ENCODE peak calls at places on chromosome 19, in seven cellular contexts. G is AG04449, V is breast epithelium, K is sigmoid colon, J is cardiac fibroblast, H is heart left ventricle, L is DND-41. U is an unnamed sample.

GRCh38 chr19:389246-389934 is 19.6 kb downstream of the C2CD4C start:
- DNase-seq in G (no peak), V (no peak), K (no peak), J (no peak), H (no peak), L (no peak), U (no peak)

GRCh38 chr19:55340144-55340783 is 588 bp downstream of the KMT5C start:
- DNase-seq in G (no peak), V (peak), K (no peak), J (no peak), H (no peak), L (no peak), U (no peak)

GRCh38 chr19:34364830-34365462 is at the start of gene GPI:
- DNase-seq in G (no peak), V (peak), K (peak), J (peak), H (peak), L (peak), U (no peak)

GRCh38 chr19:862529-863304 is 3.3 kb downstream of the CFD start:
- DNase-seq in G (no peak), V (peak), K (no peak), J (peak), H (peak), L (peak), U (no peak)

GRCh38 chr19:13627531-13627930 is 121.3 kb upstream of the CACNA1A start:
- DNase-seq in G (no peak), V (no peak), K (no peak), J (no peak), H (no peak), L (no peak), U (no peak)

GRCh38 chr19:12815088-12815487 is 8.7 kb downstream of the RNASEH2A start:
- DNase-seq in G (no peak), V (no peak), K (no peak), J (no peak), H (no peak), L (no peak), U (no peak)

GRCh38 chr19:55383279-55383788 is 758 bp downstream of the TMEM238 start:
- DNase-seq in G (no peak), V (no peak), K (no peak), J (no peak), H (no peak), L (peak), U (no peak)

GRCh38 chr19:14182481-14182880 is 23.5 kb downstream of the ADGRL1 start:
- DNase-seq in G (no peak), V (no peak), K (no peak), J (no peak), H (no peak), L (no peak), U (no peak)

GRCh38 chr19:3291644-3292043 is 67.2 kb downstream of the CELF5 start:
- DNase-seq in G (no peak), V (no peak), K (no peak), J (no peak), H (no peak), L (no peak), U (no peak)

GRCh38 chr19:33678796-33679195 is 57.0 kb downstream of the CHST8 start:
- DNase-seq in G (no peak), V (peak), K (peak), J (no peak), H (no peak), L (no peak), U (no peak)

GRCh38 chr19:14614099-14614412 is 31.2 kb downstream of the CLEC17A start:
- DNase-seq in G (no peak), V (no peak), K (no peak), J (no peak), H (no peak), L (no peak), U (no peak)

GRCh38 chr19:44499559-44499958 is 763 bp downstream of the ZNF180 start:
- DNase-seq in G (no peak), V (no peak), K (no peak), J (no peak), H (no peak), L (no peak), U (no peak)

GRCh38 chr19:55075366-55075998 is at the start of gene EPS8L1:
- DNase-seq in G (no peak), V (peak), K (no peak), J (no peak), H (no peak), L (no peak), U (no peak)

GRCh38 chr19:49862411-49863253 is 4.7 kb downstream of the PNKP start:
- DNase-seq in G (no peak), V (no peak), K (peak), J (no peak), H (no peak), L (peak), U (no peak)

GRCh38 chr19:29587518-29587986 is 18.5 kb upstream of the POP4 start:
- DNase-seq in G (no peak), V (no peak), K (no peak), J (peak), H (no peak), L (peak), U (no peak)

GRCh38 chr19:4375620-4376228 is 24.6 kb downstream of the SH3GL1 start:
- DNase-seq in G (no peak), V (no peak), K (peak), J (peak), H (peak), L (no peak), U (peak)

GRCh38 chr19:55370305-55370988 is at the start of gene IL11:
- DNase-seq in G (no peak), V (no peak), K (no peak), J (peak), H (no peak), L (no peak), U (no peak)

GRCh38 chr19:34082289-34083077 is 89.8 kb upstream of the LSM14A start:
- DNase-seq in G (peak), V (no peak), K (no peak), J (no peak), H (no peak), L (no peak), U (no peak)

GRCh38 chr19:49497047-49497789 is 984 bp downstream of the RPS11 start:
- DNase-seq in G (no peak), V (no peak), K (peak), J (peak), H (peak), L (peak), U (no peak)

GRCh38 chr19:34677386-34678084 is at the start of gene ZNF302:
- DNase-seq in G (peak), V (peak), K (peak), J (peak), H (peak), L (peak), U (peak)

GRCh38 chr19:3062165-3063105 is at the start of gene TLE5:
- DNase-seq in G (no peak), V (no peak), K (peak), J (peak), H (peak), L (peak), U (no peak)

GRCh38 chr19:11510444-11510843 is 4.8 kb upstream of the ZNF653 start:
- DNase-seq in G (no peak), V (no peak), K (no peak), J (no peak), H (no peak), L (no peak), U (no peak)

GRCh38 chr19:52786078-52786463 is 520 bp downstream of the ZNF600 start:
- DNase-seq in G (no peak), V (no peak), K (no peak), J (no peak), H (peak), L (no peak), U (no peak)

GRCh38 chr19:4969772-4970531 is 1.0 kb downstream of the KDM4B start:
- DNase-seq in G (no peak), V (no peak), K (no peak), J (peak), H (no peak), L (peak), U (no peak)

GRCh38 chr19:54677217-54677616 is 14.4 kb downstream of the LILRB4 start:
- DNase-seq in G (no peak), V (no peak), K (no peak), J (no peak), H (no peak), L (no peak), U (no peak)

GRCh38 chr19:34120846-34121639 is 51.3 kb upstream of the LSM14A start:
- DNase-seq in G (no peak), V (no peak), K (no peak), J (peak), H (no peak), L (peak), U (peak)

GRCh38 chr19:47122359-47123335 is 8.0 kb upstream of the SAE1 start:
- DNase-seq in G (peak), V (no peak), K (no peak), J (peak), H (no peak), L (no peak), U (no peak)

GRCh38 chr19:13847033-13847899 is 29.7 kb upstream of the NANOS3 start:
- DNase-seq in G (no peak), V (peak), K (peak), J (peak), H (peak), L (peak), U (peak)

GRCh38 chr19:46723023-46723461 is 6.1 kb upstream of the PRKD2 start:
- DNase-seq in G (no peak), V (no peak), K (no peak), J (no peak), H (no peak), L (no peak), U (no peak)

GRCh38 chr19:30229524-30230174 is 142.5 kb upstream of the ZNF536 start:
- DNase-seq in G (no peak), V (no peak), K (no peak), J (no peak), H (no peak), L (no peak), U (no peak)

GRCh38 chr19:16228637-16229321 is 31.1 kb downstream of the AP1M1 start:
- DNase-seq in G (no peak), V (no peak), K (no peak), J (no peak), H (no peak), L (no peak), U (no peak)

GRCh38 chr19:647566-648284 is 8.0 kb downstream of the FGF22 start:
- DNase-seq in G (no peak), V (no peak), K (no peak), J (no peak), H (no peak), L (no peak), U (no peak)

GRCh38 chr19:48618278-48618915 is 581 bp downstream of the RPL18 start:
- DNase-seq in G (no peak), V (no peak), K (no peak), J (no peak), H (no peak), L (no peak), U (no peak)

GRCh38 chr19:48702701-48703100 is 6.9 kb downstream of the FUT2 start:
- DNase-seq in G (no peak), V (no peak), K (no peak), J (no peak), H (no peak), L (no peak), U (no peak)

GRCh38 chr19:13959141-13959961 is 7.0 kb downstream of the DCAF15 start:
- DNase-seq in G (no peak), V (no peak), K (no peak), J (no peak), H (no peak), L (no peak), U (no peak)

GRCh38 chr19:46737761-46738171 is 8.1 kb upstream of the FKRP start:
- DNase-seq in G (no peak), V (no peak), K (no peak), J (no peak), H (no peak), L (no peak), U (no peak)

GRCh38 chr19:23771348-23771747 is 12.7 kb upstream of the ZNF681 start:
- DNase-seq in G (no peak), V (no peak), K (no peak), J (no peak), H (no peak), L (no peak), U (no peak)

GRCh38 chr19:23769691-23770468 is 11.2 kb upstream of the ZNF681 start:
- DNase-seq in G (no peak), V (no peak), K (no peak), J (no peak), H (no peak), L (no peak), U (no peak)

GRCh38 chr19:23771761-23772667 is 13.3 kb upstream of the ZNF681 start:
- DNase-seq in G (no peak), V (no peak), K (no peak), J (no peak), H (no peak), L (no peak), U (no peak)

GRCh38 chr19:23772668-23773063 is 14.0 kb upstream of the ZNF681 start:
- DNase-seq in G (no peak), V (no peak), K (no peak), J (no peak), H (no peak), L (no peak), U (no peak)

GRCh38 chr19:23770672-23771250 is 12.1 kb upstream of the ZNF681 start:
- DNase-seq in G (no peak), V (no peak), K (no peak), J (no peak), H (no peak), L (no peak), U (no peak)
- TF ChIP-seq CTCF in G (no peak), V (no peak), K (no peak), J (no peak), H (no peak), L (no peak), U (no peak)

GRCh38 chr19:2034729-2035589 is 16.1 kb downstream of the MKNK2 start:
- DNase-seq in G (no peak), V (no peak), K (peak), J (peak), H (no peak), L (peak), U (no peak)
- H3K4me3 ChIP-seq in G (no peak), V (no peak), K (no peak), J (no peak), H (no peak), L (no peak), U (no peak)

DNA sequence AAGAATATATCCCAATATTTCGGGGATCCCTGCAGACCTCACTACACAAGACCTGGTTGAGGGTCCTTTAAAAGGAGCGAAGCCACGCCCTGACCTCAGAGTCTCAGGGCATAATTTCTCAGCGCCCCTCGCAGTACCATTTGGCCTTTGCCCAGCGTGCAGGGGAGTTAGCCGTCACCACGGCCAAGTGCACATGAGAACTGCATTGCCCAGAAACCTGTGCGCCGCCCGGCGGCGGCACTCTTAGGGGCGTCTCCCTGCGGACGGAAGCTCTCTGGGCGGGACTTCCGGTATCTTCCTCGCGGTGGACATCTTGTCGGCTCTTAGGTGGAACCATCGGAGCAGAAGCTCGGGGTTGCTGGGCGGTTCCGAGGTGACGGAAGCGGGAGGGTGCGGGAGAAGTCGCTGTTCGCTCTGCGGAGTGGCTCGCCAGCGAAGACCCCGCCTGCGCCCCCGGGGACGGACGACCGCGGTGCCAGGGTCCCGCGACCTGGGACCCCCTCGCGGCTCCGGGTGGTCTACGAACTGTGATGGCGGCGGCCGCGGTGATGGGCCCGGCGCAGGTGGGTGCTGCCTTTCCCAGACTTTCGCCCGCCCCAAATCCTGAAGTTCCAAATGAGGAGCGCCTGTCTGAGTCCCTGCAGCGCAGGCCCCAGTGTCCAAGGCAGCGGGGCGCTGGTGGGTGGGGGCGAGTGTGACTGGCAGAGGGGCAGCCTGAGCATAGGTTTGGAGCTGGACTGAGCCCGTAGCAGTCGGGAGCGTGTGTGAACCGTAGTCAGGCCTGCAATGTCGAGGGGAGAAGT is at the start of gene ZNF134:
- DNase-seq in G (peak), V (peak), K (peak), J (peak), H (peak), L (peak), U (peak)
- TF ChIP-seq CTCF in G (peak), V (no peak), K (no peak), J (peak), H (peak), L (no peak), U (no peak)

DNA sequence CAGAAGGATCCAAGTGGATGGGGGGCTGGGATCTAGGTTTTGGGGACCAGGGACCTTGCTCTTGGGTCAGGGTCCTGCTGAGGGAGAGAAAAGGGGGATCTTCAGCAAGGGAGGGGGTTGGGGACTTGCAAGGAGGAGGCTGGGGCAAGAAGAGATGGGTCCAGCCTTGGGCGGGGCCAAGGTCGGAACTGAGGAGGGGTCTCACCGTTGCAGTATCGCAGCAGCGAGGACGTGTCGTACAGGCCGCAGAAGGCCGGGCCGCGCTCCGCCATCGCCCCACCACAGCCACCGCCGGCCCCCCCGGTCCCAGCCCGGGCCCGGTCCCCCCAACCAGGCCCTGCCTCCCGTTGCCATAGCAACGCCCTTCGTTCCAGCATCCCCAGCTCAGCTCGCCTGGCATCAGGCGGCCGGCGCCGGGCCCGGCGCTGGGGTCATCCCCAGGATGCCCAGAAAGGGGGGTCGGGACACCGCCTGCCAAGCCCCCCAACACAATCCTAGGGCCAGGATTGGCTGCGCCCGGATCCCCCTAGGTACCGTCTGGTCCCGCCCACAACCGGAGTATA is 6.0 kb upstream of the EML2 start:
- DNase-seq in G (no peak), V (no peak), K (peak), J (no peak), H (no peak), L (no peak), U (no peak)
- H3K4me3 ChIP-seq in G (peak), V (peak), K (peak), J (peak), H (peak), L (no peak), U (peak)

GRCh38 chr19:39446365-39447084 is 1.1 kb downstream of the SUPT5H start:
- DNase-seq in G (no peak), V (no peak), K (no peak), J (no peak), H (no peak), L (no peak), U (no peak)
- TF ChIP-seq CTCF in G (no peak), V (no peak), K (no peak), J (no peak), H (no peak), L (no peak), U (no peak)

GRCh38 chr19:7869910-7870511 is 4.2 kb downstream of the PRR36 start:
- DNase-seq in G (no peak), V (peak), K (no peak), J (peak), H (no peak), L (peak), U (no peak)
- H3K4me3 ChIP-seq in G (peak), V (peak), K (peak), J (peak), H (peak), L (no peak), U (peak)

DNA sequence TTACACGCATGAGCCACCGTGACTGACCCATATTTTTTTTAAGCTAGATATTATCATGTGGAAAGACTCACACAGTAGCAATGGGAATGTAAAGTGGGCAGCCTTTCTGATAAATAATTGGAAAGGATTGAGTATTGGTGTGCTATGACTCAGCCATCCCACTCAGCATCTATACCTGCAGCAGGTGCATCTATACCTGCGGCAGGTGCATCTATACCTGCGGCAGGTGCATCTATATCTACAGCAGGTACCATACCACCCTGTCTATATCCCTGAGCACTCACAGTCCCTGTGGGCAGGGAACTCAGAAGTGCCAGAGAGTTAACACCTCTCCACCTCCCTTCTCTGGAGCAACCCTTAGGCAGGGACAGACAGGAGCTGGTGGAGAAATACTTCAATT is 5.2 kb upstream of the LRRC8E start:
- DNase-seq in G (no peak), V (no peak), K (no peak), J (no peak), H (no peak), L (no peak), U (no peak)
- TF ChIP-seq CTCF in G (no peak), V (no peak), K (no peak), J (no peak), H (no peak), L (no peak), U (no peak)

GRCh38 chr19:7272856-7273578 is 21.2 kb downstream of the INSR start:
- DNase-seq in G (no peak), V (no peak), K (no peak), J (peak), H (no peak), L (peak), U (no peak)
- H3K4me3 ChIP-seq in G (no peak), V (no peak), K (no peak), J (no peak), H (no peak), L (no peak), U (no peak)

DNA sequence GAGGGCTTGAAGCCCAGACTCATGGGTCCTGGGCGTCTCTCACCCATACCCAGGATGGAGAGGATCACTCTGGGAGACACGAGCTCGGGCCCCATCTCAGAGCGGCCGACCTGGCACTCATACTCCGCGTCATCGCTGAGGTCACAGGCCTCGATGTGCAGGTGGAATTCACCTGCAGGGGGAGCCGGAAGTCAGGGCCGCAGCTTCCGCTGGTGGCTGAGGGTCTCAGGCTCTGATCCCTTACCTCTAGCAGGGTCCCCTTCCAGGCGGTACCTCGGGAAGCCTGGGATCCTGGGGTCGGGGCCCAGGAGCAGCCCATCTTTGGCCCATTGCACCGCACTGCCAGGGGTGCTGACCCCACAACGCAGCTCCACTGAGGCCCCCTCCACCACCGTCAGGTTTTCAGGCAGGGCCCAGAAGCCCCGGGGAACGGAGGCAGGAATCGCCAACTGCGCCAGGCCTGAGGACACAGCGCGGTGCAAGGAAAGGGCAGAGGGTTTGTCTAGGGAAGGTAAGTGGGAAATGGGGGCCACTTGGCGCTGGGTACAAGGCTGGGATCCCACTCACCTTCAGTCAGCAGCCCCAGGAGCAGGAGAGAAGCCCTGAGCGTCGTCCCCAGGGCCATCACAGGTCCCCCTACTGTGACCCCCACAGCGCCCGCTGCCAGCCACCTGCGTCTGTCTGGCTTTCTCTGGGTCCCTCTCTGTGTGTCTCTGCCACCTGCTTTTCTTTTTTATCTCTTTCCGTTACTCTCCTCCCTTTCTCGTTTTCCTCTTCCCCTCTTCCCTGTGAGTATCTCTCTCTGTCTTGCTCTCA is 883 bp downstream of the NPHS1 start:
- DNase-seq in G (no peak), V (no peak), K (no peak), J (no peak), H (no peak), L (peak), U (no peak)
- TF ChIP-seq CTCF in G (no peak), V (no peak), K (no peak), J (no peak), H (no peak), L (peak), U (peak)